ENCODE peak calls at places on chromosomes 4 and X, in five cellular contexts. M is stomach, E is OCI-LY7, F is PC-3, S is astrocyte. J is an unnamed sample.

GRCh38 chrX:98362630-98363029 is 1478.9 kb downstream of the RPA4 start:
- DNase-seq in S (no peak), E (no peak), M (no peak), F (no peak), J (no peak)

GRCh38 chr4:90904018-90904417 is 776.8 kb downstream of the CCSER1 start:
- DNase-seq in E (no peak), S (no peak), M (no peak), F (no peak), J (no peak)

GRCh38 chr4:158208931-158209640 is 1.2 kb upstream of the TMEM144 start:
- DNase-seq in M (no peak), S (no peak), E (no peak), F (no peak), J (no peak)

GRCh38 chr4:63492515-63492914 is 916.7 kb downstream of the TECRL start:
- DNase-seq in F (no peak), M (no peak), S (no peak), E (no peak), J (no peak)

GRCh38 chrX:15160558-15160957 is 109.3 kb downstream of the ASB9 start:
- DNase-seq in S (no peak), E (no peak), F (no peak), M (no peak), J (no peak)

GRCh38 chr4:66872696-66873095 is 672.6 kb downstream of the CENPC start:
- DNase-seq in E (no peak), F (no peak), M (no peak), S (no peak), J (no peak)

GRCh38 chr4:108045687-108046024 is 56.0 kb downstream of the HADH start:
- DNase-seq in M (peak; percentile 75), S (peak; percentile 18), E (no peak), F (peak; percentile 51), J (no peak)

GRCh38 chrX:109862386-109862910 is 129.4 kb upstream of the ACSL4 start:
- DNase-seq in M (no peak), F (peak; percentile 55), E (no peak), S (peak; percentile 18), J (no peak)

GRCh38 chrX:47384502-47384901 is 14.1 kb downstream of the ZNF157 start:
- DNase-seq in M (peak; percentile 76), S (peak; percentile 8), E (peak; percentile 81), F (peak; percentile 85), J (peak; percentile 84)

GRCh38 chr4:41125558-41126311 is 88.6 kb downstream of the APBB2 start:
- DNase-seq in M (no peak), S (no peak), F (no peak), E (no peak), J (no peak)

GRCh38 chrX:136446208-136446607 is 41.5 kb upstream of the BRS3 start:
- DNase-seq in E (no peak), F (no peak), M (no peak), S (no peak), J (no peak)

GRCh38 chr4:105709081-105709450 is 482 bp downstream of the GSTCD start:
- DNase-seq in E (peak; percentile 27), F (peak; percentile 8), M (no peak), S (peak; percentile 11), J (no peak)

GRCh38 chr4:31059753-31060522 is 339.8 kb downstream of the PCDH7 start:
- DNase-seq in S (peak; percentile 67), M (no peak), E (no peak), F (peak; percentile 39), J (no peak)

GRCh38 chrX:42027367-42028025 is 104.1 kb upstream of the CASK start:
- DNase-seq in M (peak; percentile 32), S (no peak), F (no peak), E (no peak), J (no peak)

GRCh38 chr4:122775987-122776836 is 43.7 kb downstream of the BBS12 start:
- DNase-seq in E (no peak), M (no peak), S (no peak), F (no peak), J (no peak)

GRCh38 chrX:151825927-151826471 is 86.7 kb upstream of the MAGEA4 start:
- DNase-seq in M (no peak), E (no peak), S (peak; percentile 90), F (peak; percentile 22), J (no peak)

GRCh38 chr4:89299153-89299789 is 8.3 kb downstream of the GPRIN3 start:
- DNase-seq in F (no peak), M (no peak), S (no peak), E (peak; percentile 62), J (no peak)

GRCh38 chr4:140037353-140038030 is 116.5 kb downstream of the MAML3 start:
- DNase-seq in E (no peak), F (peak; percentile 92), S (peak; percentile 97), M (no peak), J (no peak)

GRCh38 chr4:83606898-83607297 is 71.0 kb downstream of the GPAT3 start:
- DNase-seq in M (no peak), S (no peak), F (no peak), E (no peak), J (no peak)

GRCh38 chrX:15785176-15785735 is 5.0 kb upstream of the ZRSR2 start:
- DNase-seq in E (no peak), S (no peak), M (no peak), F (no peak), J (no peak)

GRCh38 chr4:71553605-71554004 is 214.8 kb downstream of the SLC4A4 start:
- DNase-seq in E (peak; percentile 8), M (no peak), S (no peak), F (peak; percentile 64), J (no peak)

GRCh38 chrX:104913348-104913747 is 307.1 kb downstream of the TEX13A start:
- DNase-seq in F (peak; percentile 49), E (peak; percentile 0), M (no peak), S (peak; percentile 5), J (no peak)

GRCh38 chr4:71456841-71457240 is 118.0 kb downstream of the SLC4A4 start:
- DNase-seq in F (peak; percentile 92), M (no peak), E (no peak), S (peak; percentile 62), J (no peak)

GRCh38 chr4:112185334-112185733 is 40.1 kb downstream of the FAM241A start:
- DNase-seq in E (no peak), F (no peak), M (no peak), S (no peak), J (no peak)

GRCh38 chr4:144705861-144706590 is 60.1 kb downstream of the HHIP start:
- DNase-seq in M (no peak), E (no peak), F (no peak), S (no peak), J (no peak)

GRCh38 chrX:32749075-32749474 is 462.3 kb downstream of the DMD start:
- DNase-seq in S (no peak), E (no peak), F (no peak), M (no peak), J (no peak)

GRCh38 chr4:10020871-10021676 is at the start of gene SLC2A9:
- DNase-seq in E (no peak), S (no peak), F (no peak), M (no peak), J (no peak)
- TF ChIP-seq CTCF in E (no peak), S (no peak), F (no peak), M (no peak), J (no peak)

DNA sequence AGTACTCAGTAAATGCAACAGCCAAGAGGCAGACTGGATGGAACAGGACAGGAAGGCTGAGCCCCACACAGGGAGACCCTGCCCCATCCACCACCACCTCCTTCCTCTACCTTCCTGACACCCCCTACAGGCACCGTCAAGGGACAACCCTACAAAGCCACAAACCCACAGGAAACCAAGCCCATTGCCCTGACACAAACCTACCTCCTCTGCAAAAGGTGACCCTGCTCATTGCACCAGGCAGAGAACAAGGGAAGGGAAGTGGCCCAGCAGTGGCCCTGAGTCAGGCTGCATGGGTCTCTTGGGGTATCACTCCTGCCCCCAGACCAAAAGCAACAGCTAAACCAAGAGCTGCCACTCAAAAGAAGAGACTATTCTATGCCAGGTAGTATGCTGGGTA is 21.0 kb downstream of the JAKMIP1 start:
- DNase-seq in E (no peak), F (no peak), M (no peak), S (no peak), J (no peak)
- H3K4me3 ChIP-seq in E (no peak overlapping the region), F (no peak overlapping the region), M (no peak overlapping the region), S (no peak overlapping the region), J (no peak overlapping the region)

DNA sequence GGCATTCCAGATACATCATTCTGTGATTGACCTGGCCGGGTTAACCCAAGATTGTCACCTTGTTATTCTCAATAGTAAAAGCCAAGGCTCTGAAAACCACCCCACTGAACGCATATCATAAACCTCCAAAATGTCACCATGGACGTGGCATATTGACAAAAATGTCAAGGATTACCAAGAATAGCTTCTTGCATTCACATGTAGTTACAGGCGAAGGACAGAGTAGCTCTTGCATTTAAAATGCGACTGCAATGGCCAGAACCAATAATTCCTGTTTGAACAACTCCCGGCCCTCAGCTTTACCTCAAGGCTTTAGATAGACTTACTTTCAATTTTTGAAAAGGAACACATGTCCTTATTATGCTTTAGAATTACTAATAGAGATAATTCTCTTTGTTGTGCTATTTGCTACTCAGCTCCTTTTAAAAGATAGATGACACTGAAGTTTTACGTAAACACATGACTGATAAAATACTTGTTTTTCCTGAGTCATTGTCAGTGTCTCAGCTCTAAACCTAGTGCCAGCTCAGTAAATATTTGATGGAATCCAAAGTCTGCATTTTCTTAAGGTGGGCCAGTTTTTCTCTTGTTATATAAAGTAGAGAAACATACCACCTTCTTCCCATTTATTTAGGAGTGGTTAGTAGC is 66.3 kb downstream of the CLDN34 start:
- DNase-seq in S (no peak), F (peak; percentile 50), M (no peak), E (no peak), J (no peak)
- H3K4me1 ChIP-seq in S (peaks cover 9% of the 10 kb centered on the region), F (peaks cover 39% of the 10 kb centered on the region), M (no peaks in the 10 kb centered on the region), E (peaks cover 21% of the 10 kb centered on the region), J (no peaks in the 10 kb centered on the region)

GRCh38 chr4:6960628-6961027 is 51.0 kb downstream of the TBC1D14 start:
- DNase-seq in M (no peak), E (no peak), S (no peak), F (no peak), J (no peak)

GRCh38 chr4:6963139-6963611 is 53.5 kb downstream of the TBC1D14 start:
- DNase-seq in S (no peak), E (peak; percentile 45), M (no peak), F (no peak), J (no peak)

GRCh38 chr4:6961496-6962210 is 52.0 kb downstream of the TBC1D14 start:
- DNase-seq in M (no peak), S (no peak), E (no peak), F (no peak), J (no peak)

GRCh38 chr4:6960154-6960553 is 50.5 kb downstream of the TBC1D14 start:
- DNase-seq in S (no peak), E (no peak), F (no peak), M (no peak), J (peak; percentile 50)

DNA sequence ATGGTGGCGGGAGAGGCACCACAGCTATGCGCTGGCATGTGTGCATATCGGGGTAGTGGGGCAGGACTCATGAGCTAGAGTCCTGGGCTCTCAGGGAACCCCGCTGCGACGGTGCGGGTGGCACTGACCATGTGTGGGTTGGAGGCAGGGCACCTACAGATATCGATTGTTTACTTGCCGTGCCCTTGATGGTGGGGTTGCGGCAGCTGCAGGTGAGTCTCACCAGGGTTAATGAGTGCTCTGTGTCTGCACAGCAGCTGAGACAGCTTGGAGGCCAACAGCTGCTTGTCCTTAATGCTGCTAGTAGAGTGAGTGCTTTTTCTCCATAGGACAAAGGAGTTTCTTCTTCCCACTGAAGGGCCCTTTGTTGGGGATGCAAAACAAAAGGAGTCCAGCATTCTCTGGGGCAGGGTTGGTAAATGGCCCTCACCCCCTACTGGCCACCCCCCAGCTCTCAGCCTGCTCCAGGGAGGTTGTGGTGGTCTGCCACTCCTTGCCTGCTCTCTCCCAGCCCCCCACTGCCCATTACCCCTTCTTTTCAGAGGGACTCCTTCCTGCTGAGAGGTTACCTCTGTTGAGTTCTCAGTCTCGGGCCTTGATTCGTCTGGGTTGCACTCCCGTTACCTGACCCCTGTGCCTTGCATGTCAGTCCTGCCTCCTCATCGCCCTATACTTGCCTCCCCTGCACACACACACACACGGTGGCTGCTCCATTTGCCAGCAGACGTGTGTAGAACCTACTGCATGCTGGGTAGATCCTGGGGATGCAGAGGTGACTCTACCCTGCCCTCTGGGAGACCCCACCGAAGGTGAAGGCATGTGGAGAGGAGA is 52.8 kb downstream of the TBC1D14 start:
- DNase-seq in E (no peak), F (no peak), M (peak; percentile 56), S (no peak), J (no peak)
- TF ChIP-seq CTCF in E (no peak), F (no peak), M (no peak), S (no peak), J (no peak)

J was measured in ascending aorta.